ENCODE peak calls at places on chromosome 5, in four cellular contexts. K is MG63, I is cardiac fibroblast, M is astrocyte. J is an unnamed sample.

GRCh38 chr5:139648205-139649081 is at the start of gene CXXC5:
- DNase-seq in K (peak), M (peak), I (peak), J (peak)

GRCh38 chr5:105947461-105947860 is 1723.3 kb downstream of the EFNA5 start:
- DNase-seq in M (no peak), K (no peak), I (no peak), J (no peak)

GRCh38 chr5:73686912-73687311 is 60.9 kb downstream of the ARHGEF28 start:
- DNase-seq in K (no peak), M (no peak), I (no peak), J (no peak)

GRCh38 chr5:81631124-81631523 is 119.8 kb downstream of the SSBP2 start:
- DNase-seq in I (no peak), M (no peak), K (no peak), J (peak)

GRCh38 chr5:150628936-150629485 is 11.4 kb upstream of the SYNPO start:
- DNase-seq in M (no peak), I (no peak), K (no peak), J (no peak)

GRCh38 chr5:93604119-93604963 is 21.3 kb downstream of the NR2F1 start:
- DNase-seq in I (peak), M (peak), K (peak), J (no peak)

GRCh38 chr5:141850183-141850768 is 27.9 kb downstream of the PCDH1 start:
- DNase-seq in I (peak), K (peak), M (no peak), J (no peak)

GRCh38 chr5:68347549-68347948 is 132.0 kb downstream of the PIK3R1 start:
- DNase-seq in M (no peak), K (no peak), I (no peak), J (no peak)

GRCh38 chr5:130652178-130652577 is 512.9 kb downstream of the HINT1 start:
- DNase-seq in M (peak), I (peak), K (peak), J (no peak)

GRCh38 chr5:138351056-138351455 is 1.4 kb upstream of the KDM3B start:
- DNase-seq in M (peak), I (peak), K (peak), J (no peak)

GRCh38 chr5:138351517-138351916 is 968 bp upstream of the KDM3B start:
- DNase-seq in M (no peak), I (no peak), K (no peak), J (no peak)

GRCh38 chr5:138353550-138353893 is 1.0 kb downstream of the KDM3B start:
- DNase-seq in K (no peak), M (peak), I (no peak), J (no peak)

GRCh38 chr5:138352722-138353549 is 451 bp downstream of the KDM3B start:
- DNase-seq in I (peak), M (peak), K (peak), J (peak)

GRCh38 chr5:138352071-138352721 is at the start of gene KDM3B:
- DNase-seq in M (peak), K (peak), I (peak), J (peak)
- H3K4me3 ChIP-seq in M (peak), K (peak), I (peak), J (peak)

GRCh38 chr5:115813719-115814118 is 2.7 kb downstream of the CDO1 start:
- DNase-seq in I (no peak), K (no peak), M (no peak), J (no peak)
- H3K4me3 ChIP-seq in I (no peak), K (no peak), M (no peak), J (no peak)

DNA sequence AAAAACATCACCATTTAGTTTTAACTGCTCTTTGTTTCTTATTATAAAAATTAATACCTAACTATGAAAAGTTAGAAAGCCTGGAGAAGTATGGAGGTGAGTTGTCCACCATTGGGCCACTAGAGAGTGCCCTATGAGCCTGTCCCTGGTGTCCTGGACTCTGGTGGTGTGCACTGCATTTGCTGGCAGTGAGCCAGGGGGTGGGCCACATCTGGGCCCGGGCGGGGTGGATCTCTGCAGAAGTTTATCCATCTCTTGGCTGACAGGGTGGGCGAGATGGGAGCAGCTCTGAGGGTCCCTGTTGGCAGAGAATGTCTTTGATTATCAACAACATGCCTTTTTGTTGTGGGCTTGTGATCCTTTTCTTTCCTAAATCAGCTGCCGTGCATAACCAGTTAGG is 8.2 kb downstream of the TENT4A start:
- DNase-seq in M (no peak), K (peak), I (no peak), J (no peak)
- H3K4me3 ChIP-seq in M (no peak), K (peak), I (peak), J (no peak)

GRCh38 chr5:14147210-14147609 is 4.1 kb downstream of the TRIO start:
- DNase-seq in I (no peak), K (no peak), M (no peak), J (no peak)
- H3K4me3 ChIP-seq in I (peak), K (peak), M (peak), J (no peak)

DNA sequence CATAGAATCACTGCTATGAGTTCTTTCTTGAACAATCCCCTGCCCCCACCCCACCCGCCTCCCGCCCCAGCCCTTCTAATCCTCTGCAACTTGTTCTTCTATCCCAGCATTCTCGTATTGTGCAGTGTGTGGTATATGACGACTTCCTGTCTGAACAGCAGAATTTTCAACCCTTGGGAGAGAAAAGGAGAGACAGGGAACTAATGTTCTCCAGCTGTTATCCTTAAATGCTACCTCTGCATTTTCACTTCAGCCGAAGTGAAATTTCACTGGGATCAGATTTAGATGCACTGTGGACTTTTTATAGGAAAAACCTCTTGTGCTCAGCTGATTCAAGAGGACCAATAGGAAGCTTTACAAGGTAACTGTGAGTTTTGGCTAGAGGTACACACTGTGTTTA is 2.2 kb downstream of the FBXL7 start:
- DNase-seq in K (no peak), I (peak), M (peak), J (peak)
- H3K4me3 ChIP-seq in K (peak), I (peak), M (peak), J (peak)

J was measured in SJCRH30.